ENCODE peak calls at places on chromosomes 4 and X, in eight cellular contexts. One of them, this sample, is unnamed. For H3K36me3 and H3K27me3, the result is how much of the 10 kb centered on the place peaks cover.

GRCh38 chrX:134671207-134671750 is 13.0 kb upstream of the PLAC1 start:
- DNase-seq in adipocyte: no peak
- DNase-seq in CD8-positive, alpha-beta memory T cell: no peak
- DNase-seq in MM.1S: no peak
- DNase-seq in CD4-positive, CD25-positive, alpha-beta regulatory T cell: no peak
- DNase-seq in tibial nerve: no peak
- DNase-seq in Karpas-422: no peak
- DNase-seq in heart left ventricle: no peak
- DNase-seq in this sample: no peak

GRCh38 chr4:6767341-6767724 is 15.2 kb upstream of the KIAA0232 start:
- DNase-seq in MM.1S: peak
- DNase-seq in heart left ventricle: no peak
- DNase-seq in Karpas-422: no peak
- DNase-seq in CD8-positive, alpha-beta memory T cell: no peak
- DNase-seq in CD4-positive, CD25-positive, alpha-beta regulatory T cell: peak
- DNase-seq in adipocyte: no peak
- DNase-seq in tibial nerve: no peak
- DNase-seq in this sample: no peak

GRCh38 chr4:5890063-5890727 is 2.7 kb downstream of the CRMP1 start:
- DNase-seq in tibial nerve: no peak
- DNase-seq in CD4-positive, CD25-positive, alpha-beta regulatory T cell: no peak
- DNase-seq in heart left ventricle: no peak
- DNase-seq in MM.1S: no peak
- DNase-seq in Karpas-422: no peak
- DNase-seq in CD8-positive, alpha-beta memory T cell: no peak
- DNase-seq in adipocyte: no peak
- DNase-seq in this sample: no peak

GRCh38 chrX:6021316-6022091 is 207.2 kb downstream of the NLGN4X start:
- DNase-seq in CD4-positive, CD25-positive, alpha-beta regulatory T cell: peak
- DNase-seq in MM.1S: peak
- DNase-seq in CD8-positive, alpha-beta memory T cell: no peak
- DNase-seq in tibial nerve: peak
- DNase-seq in Karpas-422: peak
- DNase-seq in heart left ventricle: no peak
- DNase-seq in adipocyte: peak
- DNase-seq in this sample: no peak

GRCh38 chr4:128288689-128289106 is 1.1 kb upstream of the PGRMC2 start:
- DNase-seq in heart left ventricle: no peak
- DNase-seq in CD4-positive, CD25-positive, alpha-beta regulatory T cell: peak
- DNase-seq in CD8-positive, alpha-beta memory T cell: peak
- DNase-seq in tibial nerve: no peak
- DNase-seq in adipocyte: peak
- DNase-seq in Karpas-422: peak
- DNase-seq in MM.1S: peak
- DNase-seq in this sample: no peak

GRCh38 chr4:83605744-83606172 is 69.8 kb downstream of the GPAT3 start:
- DNase-seq in CD8-positive, alpha-beta memory T cell: no peak
- DNase-seq in Karpas-422: no peak
- DNase-seq in CD4-positive, CD25-positive, alpha-beta regulatory T cell: no peak
- DNase-seq in tibial nerve: no peak
- DNase-seq in heart left ventricle: no peak
- DNase-seq in adipocyte: peak
- DNase-seq in MM.1S: no peak
- DNase-seq in this sample: no peak

GRCh38 chr4:118758293-118758692 is 73.1 kb downstream of the METTL14 start:
- DNase-seq in CD8-positive, alpha-beta memory T cell: no peak
- DNase-seq in tibial nerve: no peak
- DNase-seq in heart left ventricle: no peak
- DNase-seq in CD4-positive, CD25-positive, alpha-beta regulatory T cell: no peak
- DNase-seq in Karpas-422: peak
- DNase-seq in MM.1S: no peak
- DNase-seq in adipocyte: peak
- DNase-seq in this sample: no peak

GRCh38 chr4:2843909-2844584 is 403 bp downstream of the ADD1 start:
- DNase-seq in CD8-positive, alpha-beta memory T cell: no peak
- DNase-seq in CD4-positive, CD25-positive, alpha-beta regulatory T cell: peak
- DNase-seq in Karpas-422: peak
- DNase-seq in tibial nerve: no peak
- DNase-seq in heart left ventricle: peak
- DNase-seq in MM.1S: peak
- DNase-seq in adipocyte: peak
- DNase-seq in this sample: peak

GRCh38 chr4:112425823-112426222 is 90.2 kb downstream of the NEUROG2 start:
- DNase-seq in MM.1S: no peak
- DNase-seq in adipocyte: no peak
- DNase-seq in Karpas-422: no peak
- DNase-seq in tibial nerve: no peak
- DNase-seq in CD4-positive, CD25-positive, alpha-beta regulatory T cell: no peak
- DNase-seq in heart left ventricle: no peak
- DNase-seq in CD8-positive, alpha-beta memory T cell: no peak
- DNase-seq in this sample: no peak

GRCh38 chr4:10738826-10739489 is 54.4 kb upstream of the CLNK start:
- DNase-seq in adipocyte: peak
- DNase-seq in CD4-positive, CD25-positive, alpha-beta regulatory T cell: no peak
- DNase-seq in CD8-positive, alpha-beta memory T cell: no peak
- DNase-seq in heart left ventricle: no peak
- DNase-seq in MM.1S: no peak
- DNase-seq in tibial nerve: no peak
- DNase-seq in Karpas-422: no peak
- DNase-seq in this sample: no peak

GRCh38 chr4:1092026-1092982 is 21.1 kb downstream of the RNF212 start:
- DNase-seq in Karpas-422: peak
- DNase-seq in adipocyte: no peak
- DNase-seq in CD4-positive, CD25-positive, alpha-beta regulatory T cell: no peak
- DNase-seq in CD8-positive, alpha-beta memory T cell: no peak
- DNase-seq in heart left ventricle: no peak
- DNase-seq in MM.1S: no peak
- DNase-seq in tibial nerve: no peak
- DNase-seq in this sample: no peak

GRCh38 chr4:88614058-88614457 is 21.8 kb downstream of the HERC3 start:
- DNase-seq in Karpas-422: no peak
- DNase-seq in adipocyte: no peak
- DNase-seq in tibial nerve: no peak
- DNase-seq in CD8-positive, alpha-beta memory T cell: no peak
- DNase-seq in MM.1S: no peak
- DNase-seq in CD4-positive, CD25-positive, alpha-beta regulatory T cell: no peak
- DNase-seq in heart left ventricle: no peak
- DNase-seq in this sample: no peak
- H3K4me3 ChIP-seq in Karpas-422: no peak
- H3K4me3 ChIP-seq in adipocyte: no peak
- H3K4me3 ChIP-seq in tibial nerve: no peak
- H3K4me3 ChIP-seq in CD8-positive, alpha-beta memory T cell: peak
- H3K4me3 ChIP-seq in MM.1S: no peak
- H3K4me3 ChIP-seq in CD4-positive, CD25-positive, alpha-beta regulatory T cell: peak
- H3K4me3 ChIP-seq in heart left ventricle: no peak
- H3K4me3 ChIP-seq in this sample: no peak

GRCh38 chr4:47879458-47879857 is 34.9 kb downstream of the NFXL1 start:
- DNase-seq in CD8-positive, alpha-beta memory T cell: no peak
- DNase-seq in tibial nerve: no peak
- DNase-seq in heart left ventricle: no peak
- DNase-seq in MM.1S: no peak
- DNase-seq in adipocyte: no peak
- DNase-seq in CD4-positive, CD25-positive, alpha-beta regulatory T cell: no peak
- DNase-seq in Karpas-422: no peak
- DNase-seq in this sample: no peak
- H3K36me3 ChIP-seq in CD8-positive, alpha-beta memory T cell: under half
- H3K36me3 ChIP-seq in tibial nerve: half or more
- H3K36me3 ChIP-seq in heart left ventricle: half or more
- H3K36me3 ChIP-seq in MM.1S: under half
- H3K36me3 ChIP-seq in adipocyte: half or more
- H3K36me3 ChIP-seq in CD4-positive, CD25-positive, alpha-beta regulatory T cell: half or more
- H3K36me3 ChIP-seq in Karpas-422: half or more
- H3K36me3 ChIP-seq in this sample: under half

GRCh38 chrX:133412246-133412645 is 3.0 kb downstream of the GPC4 start:
- DNase-seq in tibial nerve: no peak
- DNase-seq in CD8-positive, alpha-beta memory T cell: no peak
- DNase-seq in CD4-positive, CD25-positive, alpha-beta regulatory T cell: no peak
- DNase-seq in heart left ventricle: no peak
- DNase-seq in MM.1S: no peak
- DNase-seq in adipocyte: peak
- DNase-seq in Karpas-422: no peak
- DNase-seq in this sample: no peak

GRCh38 chrX:133413218-133413925 is 1.9 kb downstream of the GPC4 start:
- DNase-seq in heart left ventricle: no peak
- DNase-seq in tibial nerve: no peak
- DNase-seq in Karpas-422: no peak
- DNase-seq in CD8-positive, alpha-beta memory T cell: no peak
- DNase-seq in MM.1S: no peak
- DNase-seq in CD4-positive, CD25-positive, alpha-beta regulatory T cell: no peak
- DNase-seq in adipocyte: peak
- DNase-seq in this sample: no peak

GRCh38 chrX:133414399-133415275 is 652 bp downstream of the GPC4 start:
- DNase-seq in CD8-positive, alpha-beta memory T cell: no peak
- DNase-seq in tibial nerve: no peak
- DNase-seq in adipocyte: peak
- DNase-seq in CD4-positive, CD25-positive, alpha-beta regulatory T cell: no peak
- DNase-seq in MM.1S: peak
- DNase-seq in heart left ventricle: peak
- DNase-seq in Karpas-422: no peak
- DNase-seq in this sample: peak

GRCh38 chrX:133410555-133410954 is 4.7 kb downstream of the GPC4 start:
- DNase-seq in heart left ventricle: no peak
- DNase-seq in tibial nerve: no peak
- DNase-seq in adipocyte: no peak
- DNase-seq in CD4-positive, CD25-positive, alpha-beta regulatory T cell: no peak
- DNase-seq in CD8-positive, alpha-beta memory T cell: no peak
- DNase-seq in MM.1S: no peak
- DNase-seq in Karpas-422: no peak
- DNase-seq in this sample: no peak

DNA sequence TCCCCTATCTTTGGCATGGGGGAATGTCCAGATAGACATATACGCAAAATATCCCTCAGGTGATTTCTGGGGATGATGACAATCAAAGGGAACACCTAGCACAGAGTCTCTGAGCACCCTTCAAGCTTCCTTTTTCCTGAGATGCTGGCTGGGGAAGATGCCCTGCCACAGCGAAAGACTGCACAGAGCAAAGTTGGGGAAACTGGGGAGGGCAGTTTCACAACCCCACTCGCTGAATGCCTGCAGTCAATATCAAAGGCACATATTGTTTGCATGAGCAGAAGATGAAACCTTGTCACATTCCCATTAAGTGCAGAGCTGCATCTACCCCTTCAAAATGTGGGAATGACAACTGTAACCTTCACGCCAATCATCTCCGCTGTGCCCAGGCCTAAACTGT is 2.6 kb downstream of the GPC4 start:
- DNase-seq in CD4-positive, CD25-positive, alpha-beta regulatory T cell: no peak
- DNase-seq in tibial nerve: no peak
- DNase-seq in heart left ventricle: no peak
- DNase-seq in adipocyte: no peak
- DNase-seq in Karpas-422: no peak
- DNase-seq in CD8-positive, alpha-beta memory T cell: no peak
- DNase-seq in MM.1S: no peak
- DNase-seq in this sample: no peak
- H3K27me3 ChIP-seq in CD4-positive, CD25-positive, alpha-beta regulatory T cell: under half
- H3K27me3 ChIP-seq in tibial nerve: under half
- H3K27me3 ChIP-seq in heart left ventricle: under half
- H3K27me3 ChIP-seq in adipocyte: under half
- H3K27me3 ChIP-seq in Karpas-422: under half
- H3K27me3 ChIP-seq in CD8-positive, alpha-beta memory T cell: under half
- H3K27me3 ChIP-seq in MM.1S: under half
- H3K27me3 ChIP-seq in this sample: under half

GRCh38 chrX:102651242-102651967 is at the start of gene GPRASP1:
- DNase-seq in CD8-positive, alpha-beta memory T cell: peak
- DNase-seq in adipocyte: peak
- DNase-seq in Karpas-422: no peak
- DNase-seq in tibial nerve: peak
- DNase-seq in MM.1S: no peak
- DNase-seq in CD4-positive, CD25-positive, alpha-beta regulatory T cell: peak
- DNase-seq in heart left ventricle: peak
- DNase-seq in this sample: peak

GRCh38 chrX:102654696-102655095 is 3.4 kb downstream of the GPRASP1 start:
- DNase-seq in CD4-positive, CD25-positive, alpha-beta regulatory T cell: no peak
- DNase-seq in heart left ventricle: no peak
- DNase-seq in CD8-positive, alpha-beta memory T cell: no peak
- DNase-seq in Karpas-422: no peak
- DNase-seq in MM.1S: no peak
- DNase-seq in adipocyte: no peak
- DNase-seq in tibial nerve: no peak
- DNase-seq in this sample: no peak

GRCh38 chrX:102651968-102652744 is 873 bp downstream of the GPRASP1 start:
- DNase-seq in CD8-positive, alpha-beta memory T cell: peak
- DNase-seq in heart left ventricle: peak
- DNase-seq in MM.1S: no peak
- DNase-seq in CD4-positive, CD25-positive, alpha-beta regulatory T cell: peak
- DNase-seq in adipocyte: peak
- DNase-seq in Karpas-422: no peak
- DNase-seq in tibial nerve: peak
- DNase-seq in this sample: no peak

GRCh38 chrX:102650903-102651241 is 411 bp upstream of the GPRASP1 start:
- DNase-seq in tibial nerve: no peak
- DNase-seq in CD8-positive, alpha-beta memory T cell: no peak
- DNase-seq in Karpas-422: no peak
- DNase-seq in MM.1S: no peak
- DNase-seq in adipocyte: no peak
- DNase-seq in CD4-positive, CD25-positive, alpha-beta regulatory T cell: no peak
- DNase-seq in heart left ventricle: no peak
- DNase-seq in this sample: no peak
- H3K4me3 ChIP-seq in tibial nerve: peak
- H3K4me3 ChIP-seq in CD8-positive, alpha-beta memory T cell: peak
- H3K4me3 ChIP-seq in Karpas-422: no peak
- H3K4me3 ChIP-seq in MM.1S: no peak
- H3K4me3 ChIP-seq in adipocyte: peak
- H3K4me3 ChIP-seq in CD4-positive, CD25-positive, alpha-beta regulatory T cell: no peak
- H3K4me3 ChIP-seq in heart left ventricle: peak
- H3K4me3 ChIP-seq in this sample: peak

DNA sequence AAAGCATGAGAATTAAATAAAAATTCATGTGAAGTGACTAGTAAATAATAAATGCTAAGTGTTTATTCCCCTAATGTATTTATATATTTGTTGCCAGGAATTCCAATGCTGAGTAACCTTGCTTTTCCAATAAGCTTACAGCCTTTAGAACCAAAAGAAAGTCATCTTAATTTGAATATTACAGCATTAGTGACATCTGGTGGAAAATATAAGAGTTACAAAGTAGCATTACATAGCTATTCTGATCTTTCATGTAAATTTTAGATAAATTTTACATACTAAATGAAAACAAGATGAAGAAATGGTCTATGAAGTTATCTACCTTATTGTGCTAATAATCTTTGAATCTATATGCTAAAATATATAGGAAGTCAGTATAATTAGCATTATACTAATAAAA is 10.4 kb downstream of the MAD2L1 start:
- DNase-seq in CD8-positive, alpha-beta memory T cell: no peak
- DNase-seq in tibial nerve: no peak
- DNase-seq in heart left ventricle: no peak
- DNase-seq in CD4-positive, CD25-positive, alpha-beta regulatory T cell: peak
- DNase-seq in adipocyte: peak
- DNase-seq in Karpas-422: peak
- DNase-seq in MM.1S: peak
- DNase-seq in this sample: no peak
- H3K36me3 ChIP-seq in CD8-positive, alpha-beta memory T cell: under half
- H3K36me3 ChIP-seq in tibial nerve: under half
- H3K36me3 ChIP-seq in heart left ventricle: under half
- H3K36me3 ChIP-seq in CD4-positive, CD25-positive, alpha-beta regulatory T cell: under half
- H3K36me3 ChIP-seq in adipocyte: under half
- H3K36me3 ChIP-seq in Karpas-422: half or more
- H3K36me3 ChIP-seq in MM.1S: under half
- H3K36me3 ChIP-seq in this sample: under half

GRCh38 chrX:30308263-30309138 is 689 bp downstream of the NR0B1 start:
- DNase-seq in adipocyte: peak
- DNase-seq in CD4-positive, CD25-positive, alpha-beta regulatory T cell: no peak
- DNase-seq in heart left ventricle: no peak
- DNase-seq in MM.1S: no peak
- DNase-seq in CD8-positive, alpha-beta memory T cell: no peak
- DNase-seq in tibial nerve: no peak
- DNase-seq in Karpas-422: no peak
- DNase-seq in this sample: no peak
- H3K27me3 ChIP-seq in adipocyte: under half
- H3K27me3 ChIP-seq in CD4-positive, CD25-positive, alpha-beta regulatory T cell: under half
- H3K27me3 ChIP-seq in heart left ventricle: under half
- H3K27me3 ChIP-seq in MM.1S: under half
- H3K27me3 ChIP-seq in CD8-positive, alpha-beta memory T cell: under half
- H3K27me3 ChIP-seq in tibial nerve: under half
- H3K27me3 ChIP-seq in Karpas-422: under half
- H3K27me3 ChIP-seq in this sample: under half

This sample was measured in MG63.